ENCODE peak calls at places on chromosome 13, in ten cellular contexts. W is Panc1; G is kidney epithelial cell; J is CD4-positive, alpha-beta T cell; R is endodermal cell; T is GM10248; Z is lung; Y is WTC11; K is mesothelial cell of epicardium; D is endothelial cell. L is an unnamed sample.

GRCh38 chr13:109836629-109837607 is 50.5 kb upstream of the IRS2 start:
- DNase-seq in W (no peak), G (peak), J (no peak), R (no peak), T (no peak), Z (no peak), Y (no peak), K (no peak), D (no peak), L (no peak)

GRCh38 chr13:48547663-48548092 is 14.8 kb upstream of the RCBTB2 start:
- DNase-seq in W (no peak), G (no peak), J (no peak), R (no peak), T (no peak), Z (no peak), Y (no peak), K (no peak), D (no peak), L (no peak)

GRCh38 chr13:30487075-30487470 is 21.3 kb upstream of the HMGB1 start:
- DNase-seq in W (no peak), G (no peak), J (no peak), R (no peak), T (no peak), Z (no peak), Y (no peak), K (no peak), D (no peak), L (no peak)

GRCh38 chr13:88761145-88761544 is 1090.0 kb downstream of the SLITRK5 start:
- DNase-seq in W (no peak), G (no peak), J (no peak), R (no peak), T (no peak), Z (no peak), Y (no peak), K (no peak), D (no peak), L (no peak)

GRCh38 chr13:29548722-29549446 is 46.6 kb downstream of the SLC7A1 start:
- DNase-seq in W (no peak), G (peak), J (no peak), R (peak), T (no peak), Z (no peak), Y (no peak), K (no peak), D (no peak), L (no peak)

GRCh38 chr13:60074397-60074796 is 89.3 kb downstream of the DIAPH3 start:
- DNase-seq in W (no peak), G (no peak), J (no peak), R (no peak), T (no peak), Z (no peak), Y (no peak), K (no peak), D (no peak), L (no peak)

GRCh38 chr13:71320452-71320851 is 546.6 kb downstream of the DACH1 start:
- DNase-seq in W (no peak), G (no peak), J (no peak), R (peak), T (peak), Z (no peak), Y (peak), K (no peak), D (peak), L (no peak)

GRCh38 chr13:93248627-93249047 is 22.0 kb downstream of the GPC6 start:
- DNase-seq in W (no peak), G (no peak), J (no peak), R (peak), T (no peak), Z (no peak), Y (peak), K (no peak), D (peak), L (no peak)

GRCh38 chr13:41352935-41353801 is 42.1 kb downstream of the NAA16 start:
- DNase-seq in W (peak), G (peak), J (peak), R (peak), T (peak), Z (no peak), Y (no peak), K (no peak), D (peak), L (no peak)

GRCh38 chr13:111289251-111289650 is 31.2 kb upstream of the TEX29 start:
- DNase-seq in W (no peak), G (no peak), J (no peak), R (no peak), T (no peak), Z (no peak), Y (no peak), K (no peak), D (no peak), L (no peak)

GRCh38 chr13:25375727-25376358 is 4.1 kb downstream of the ATP8A2 start:
- DNase-seq in W (peak), G (no peak), J (peak), R (peak), T (peak), Z (peak), Y (peak), K (no peak), D (peak), L (no peak)

GRCh38 chr13:40665061-40665753 is 1.2 kb downstream of the FOXO1 start:
- DNase-seq in W (no peak), G (no peak), J (no peak), R (peak), T (peak), Z (peak), Y (peak), K (no peak), D (peak), L (no peak)

GRCh38 chr13:94620286-94620896 is 18.7 kb downstream of the GPR180 start:
- DNase-seq in W (no peak), G (no peak), J (no peak), R (peak), T (peak), Z (no peak), Y (peak), K (no peak), D (peak), L (no peak)

GRCh38 chr13:31008400-31009115 is 76.1 kb downstream of the TEX26 start:
- DNase-seq in W (no peak), G (no peak), J (no peak), R (peak), T (no peak), Z (no peak), Y (no peak), K (no peak), D (no peak), L (no peak)

GRCh38 chr13:112058941-112059340 is 8.0 kb upstream of the SOX1 start:
- DNase-seq in W (no peak), G (no peak), J (no peak), R (no peak), T (no peak), Z (no peak), Y (no peak), K (no peak), D (no peak), L (no peak)

GRCh38 chr13:105442941-105443340 is 1092.5 kb downstream of the EFNB2 start:
- DNase-seq in W (peak), G (peak), J (no peak), R (no peak), T (no peak), Z (no peak), Y (no peak), K (no peak), D (no peak), L (no peak)

GRCh38 chr13:71368301-71368700 is 498.7 kb downstream of the DACH1 start:
- DNase-seq in W (no peak), G (no peak), J (no peak), R (no peak), T (no peak), Z (no peak), Y (no peak), K (no peak), D (no peak), L (no peak)

GRCh38 chr13:31044658-31045620 is 112.5 kb downstream of the TEX26 start:
- DNase-seq in W (no peak), G (no peak), J (no peak), R (peak), T (no peak), Z (no peak), Y (no peak), K (no peak), D (no peak), L (no peak)

GRCh38 chr13:30364133-30364532 is 56.8 kb upstream of the KATNAL1 start:
- DNase-seq in W (no peak), G (no peak), J (no peak), R (no peak), T (no peak), Z (no peak), Y (no peak), K (no peak), D (no peak), L (no peak)

GRCh38 chr13:32988588-32989256 is 27.5 kb upstream of the KL start:
- DNase-seq in W (no peak), G (no peak), J (no peak), R (no peak), T (peak), Z (no peak), Y (no peak), K (no peak), D (no peak), L (no peak)

GRCh38 chr13:71801781-71802180 is 65.2 kb downstream of the DACH1 start:
- DNase-seq in W (no peak), G (no peak), J (no peak), R (no peak), T (no peak), Z (no peak), Y (no peak), K (no peak), D (no peak), L (no peak)

GRCh38 chr13:28313579-28313978 is 175.2 kb downstream of the PAN3 start:
- DNase-seq in W (no peak), G (no peak), J (no peak), R (peak), T (peak), Z (no peak), Y (peak), K (no peak), D (no peak), L (no peak)

GRCh38 chr13:106887686-106888085 is 319.7 kb upstream of the ARGLU1 start:
- DNase-seq in W (no peak), G (no peak), J (no peak), R (no peak), T (no peak), Z (no peak), Y (no peak), K (no peak), D (no peak), L (no peak)

GRCh38 chr13:110392510-110393233 is 85.6 kb downstream of the COL4A2 start:
- DNase-seq in W (no peak), G (no peak), J (no peak), R (no peak), T (no peak), Z (no peak), Y (no peak), K (no peak), D (no peak), L (no peak)

GRCh38 chr13:99985243-99985874 is 3.8 kb downstream of the ZIC2 start:
- DNase-seq in W (no peak), G (no peak), J (no peak), R (peak), T (no peak), Z (no peak), Y (peak), K (no peak), D (peak), L (no peak)

GRCh38 chr13:74443623-74444022 is 309.4 kb upstream of the KLF12 start:
- DNase-seq in W (no peak), G (peak), J (no peak), R (no peak), T (no peak), Z (no peak), Y (no peak), K (no peak), D (no peak), L (no peak)

DNA sequence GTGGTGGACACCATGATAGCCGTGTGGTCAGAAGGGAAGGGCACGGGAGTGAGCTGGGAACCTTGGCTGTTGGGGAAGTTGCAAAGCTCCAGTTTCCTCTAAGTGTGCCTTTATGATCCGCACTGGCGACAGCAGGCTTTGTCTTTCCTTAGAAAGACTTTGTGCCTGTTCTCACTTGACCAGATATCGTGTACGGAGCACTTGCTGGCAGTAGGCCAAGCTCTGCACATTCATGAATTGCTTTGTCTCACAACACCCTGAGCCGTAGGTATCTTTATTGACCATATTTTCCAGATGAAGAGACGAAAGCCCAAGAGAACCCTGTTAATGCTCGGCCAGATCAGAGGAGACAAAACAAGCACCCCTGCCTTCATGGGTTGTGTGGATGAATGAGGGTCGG is 15.1 kb downstream of the CUL4A start:
- DNase-seq in W (no peak), G (no peak), J (no peak), R (no peak), T (no peak), Z (no peak), Y (no peak), K (no peak), D (no peak), L (no peak)
- TF ChIP-seq CTCF in W (no peak), G (no peak), J (no peak), R (no peak), T (no peak), Z (no peak), Y (no peak), K (no peak), D (no peak), L (no peak)

GRCh38 chr13:62019858-62020257 is 604.2 kb upstream of the PCDH20 start:
- DNase-seq in W (no peak), G (no peak), J (no peak), R (no peak), T (no peak), Z (no peak), Y (no peak), K (no peak), D (no peak), L (no peak)

GRCh38 chr13:62014299-62014698 is 598.6 kb upstream of the PCDH20 start:
- DNase-seq in W (peak), G (no peak), J (no peak), R (no peak), T (no peak), Z (no peak), Y (no peak), K (no peak), D (no peak), L (no peak)
- TF ChIP-seq CTCF in W (peak), G (no peak), J (no peak), R (peak), T (peak), Z (no peak), Y (no peak), K (peak), D (no peak), L (no peak)

GRCh38 chr13:91922969-91923592 is 524.7 kb downstream of the GPC5 start:
- DNase-seq in W (no peak), G (no peak), J (no peak), R (no peak), T (no peak), Z (no peak), Y (no peak), K (no peak), D (no peak), L (no peak)
- TF ChIP-seq CTCF in W (no peak), G (peak), J (no peak), R (peak), T (no peak), Z (no peak), Y (no peak), K (peak), D (peak), L (no peak)

GRCh38 chr13:102325321-102325720 is 76.5 kb downstream of the FGF14 start:
- DNase-seq in W (no peak), G (no peak), J (no peak), R (no peak), T (no peak), Z (no peak), Y (no peak), K (no peak), D (no peak), L (no peak)
- TF ChIP-seq CTCF in W (no peak), G (no peak), J (no peak), R (no peak), T (no peak), Z (no peak), Y (no peak), K (no peak), D (no peak), L (no peak)

GRCh38 chr13:63954683-63955082 is 2539.0 kb upstream of the PCDH20 start:
- DNase-seq in W (no peak), G (no peak), J (no peak), R (peak), T (no peak), Z (no peak), Y (no peak), K (no peak), D (no peak), L (no peak)
- TF ChIP-seq CTCF in W (no peak), G (no peak), J (no peak), R (peak), T (no peak), Z (no peak), Y (no peak), K (no peak), D (no peak), L (no peak)

L was measured in activated B cell treated with CpG ODN at 0.5 μM for 24 hours.